ENCODE peak calls at places on chromosome 20, in five cellular contexts. V is fibroblast of the aortic adventitia, Q is AG10803, F is fibroblast of lung, R is HFF-Myc. Z is an unnamed sample.

GRCh38 chr20:36893801-36894200 is 17.9 kb downstream of the TLDC2 start:
- DNase-seq in F (no peak), V (no peak), R (no peak), Q (no peak), Z (no peak)

GRCh38 chr20:21147593-21147992 is 21.7 kb downstream of the KIZ start:
- DNase-seq in R (no peak), F (no peak), Q (peak; percentile 38), V (no peak), Z (no peak)

GRCh38 chr20:52434041-52434425 is 242.5 kb upstream of the ZFP64 start:
- DNase-seq in Q (peak; percentile 29), R (no peak), F (no peak), V (no peak), Z (no peak)

GRCh38 chr20:41413169-41413568 is 46.6 kb upstream of the EMILIN3 start:
- DNase-seq in V (no peak), R (no peak), Q (no peak), F (no peak), Z (no peak)

GRCh38 chr20:48148020-48148419 is 362.7 kb upstream of the SULF2 start:
- DNase-seq in Q (no peak), F (no peak), R (no peak), V (no peak), Z (no peak)

GRCh38 chr20:51373713-51374481 is 168.6 kb downstream of the NFATC2 start:
- DNase-seq in F (peak; percentile 43), R (no peak), Q (no peak), V (peak; percentile 48), Z (no peak)

GRCh38 chr20:38290829-38291581 is 13.0 kb upstream of the BPI start:
- DNase-seq in Q (peak; percentile 66), V (peak; percentile 60), F (peak; percentile 83), R (no peak), Z (no peak)

GRCh38 chr20:35318502-35319157 is 26.4 kb upstream of the FAM83C start:
- DNase-seq in R (peak; percentile 79), V (peak; percentile 73), F (peak; percentile 93), Q (peak; percentile 66), Z (no peak)

GRCh38 chr20:45308078-45308778 is at the start of gene MATN4:
- DNase-seq in R (no peak), F (no peak), Q (no peak), V (no peak), Z (no peak)

GRCh38 chr20:57999465-58000111 is 228.9 kb downstream of the ANKRD60 start:
- DNase-seq in F (no peak), V (no peak), Q (no peak), R (no peak), Z (no peak)

GRCh38 chr20:59082981-59083380 is 40.4 kb upstream of the PRELID3B start:
- DNase-seq in Q (peak; percentile 59), F (peak; percentile 79), R (peak; percentile 2), V (peak; percentile 28), Z (no peak)

GRCh38 chr20:58682656-58683055 is 9.9 kb upstream of the NPEPL1 start:
- DNase-seq in F (peak; percentile 81), V (no peak), Q (peak; percentile 43), R (no peak), Z (no peak)

GRCh38 chr20:21557246-21557982 is 43.5 kb upstream of the NKX2-2 start:
- DNase-seq in V (no peak), R (no peak), F (no peak), Q (no peak), Z (no peak)

GRCh38 chr20:56382696-56383095 is 9.3 kb downstream of the AURKA start:
- DNase-seq in F (no peak), Q (no peak), R (no peak), V (no peak), Z (no peak)

GRCh38 chr20:60403105-60403741 is 445.0 kb downstream of the CDH26 start:
- DNase-seq in Q (no peak), R (no peak), V (no peak), F (peak; percentile 22), Z (no peak)

GRCh38 chr20:46568570-46569129 is 18.2 kb upstream of the OCSTAMP start:
- DNase-seq in Q (peak; percentile 63), F (peak; percentile 53), V (peak; percentile 60), R (peak; percentile 24), Z (peak; percentile 16)

GRCh38 chr20:64230461-64231145 is 24.9 kb upstream of the PCMTD2 start:
- DNase-seq in F (no peak), Q (no peak), R (no peak), V (no peak), Z (no peak)

GRCh38 chr20:60100780-60101179 is 142.6 kb downstream of the CDH26 start:
- DNase-seq in Q (no peak), F (no peak), R (no peak), V (no peak), Z (no peak)

GRCh38 chr20:58241766-58242465 is 13.5 kb upstream of the ANKRD60 start:
- DNase-seq in V (no peak), R (no peak), F (no peak), Q (no peak), Z (no peak)

GRCh38 chr20:20992274-20992673 is 113.9 kb downstream of the LINC00237 start:
- DNase-seq in Q (no peak), F (no peak), R (no peak), V (no peak), Z (no peak)

GRCh38 chr20:61310954-61311353 is 58.9 kb downstream of the CDH4 start:
- DNase-seq in F (no peak), R (no peak), Q (no peak), V (no peak), Z (no peak)

GRCh38 chr20:47843886-47844567 is 58.7 kb upstream of the SULF2 start:
- DNase-seq in V (no peak), F (no peak), R (no peak), Q (no peak), Z (no peak)

DNA sequence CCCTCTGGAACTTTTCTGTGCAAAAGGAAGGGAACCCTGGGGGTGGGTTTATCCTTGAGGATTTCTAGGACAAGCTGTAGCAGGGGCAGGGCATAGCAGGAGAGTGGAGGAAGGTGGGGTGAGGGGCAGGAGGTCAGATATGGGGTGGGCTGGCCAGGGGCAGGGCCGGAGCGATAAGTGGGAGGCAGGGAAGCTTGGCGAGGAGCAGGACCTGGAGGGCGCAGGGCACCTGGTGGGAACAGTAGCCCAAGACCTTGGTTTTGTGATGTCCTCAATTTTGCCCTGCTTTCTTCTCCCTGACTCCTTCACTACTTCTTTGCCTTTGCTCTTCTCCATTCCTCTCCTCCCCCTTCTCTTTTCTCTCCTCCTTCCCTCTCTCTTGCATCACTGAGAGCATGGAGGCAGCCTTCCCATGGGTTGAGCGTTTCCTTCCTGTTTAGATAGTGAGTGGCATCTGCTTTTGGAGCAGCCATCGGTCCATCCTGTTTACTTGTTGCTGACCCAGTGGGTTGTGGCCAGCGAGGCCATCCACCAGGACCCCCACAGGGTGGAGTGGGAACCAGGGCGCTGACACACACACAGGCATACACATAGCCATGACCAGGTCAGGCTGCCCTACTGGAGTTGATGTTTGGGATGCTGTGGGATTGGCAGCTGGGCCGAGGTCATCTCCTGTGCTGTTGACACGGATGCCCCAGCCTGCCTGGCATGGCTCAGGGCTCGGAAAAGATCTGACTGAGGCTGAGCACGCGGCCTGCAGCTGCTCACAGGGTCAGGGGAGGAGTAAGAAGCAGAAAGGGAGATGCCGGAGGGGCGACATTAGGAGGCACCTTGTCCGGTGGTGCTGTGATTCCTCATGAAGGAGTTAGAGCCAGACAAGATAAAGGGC is 121.0 kb upstream of the RNF24 start:
- DNase-seq in V (no peak), F (no peak), Q (peak; percentile 17), R (no peak), Z (no peak)
- TF ChIP-seq CTCF in V (no peak), F (no peak), Q (no peak), R (no peak), Z (no peak)

GRCh38 chr20:24403410-24403809 is 66.0 kb upstream of the SYNDIG1 start:
- DNase-seq in F (peak; percentile 2), Q (no peak), V (peak; percentile 36), R (no peak), Z (no peak)

GRCh38 chr20:24405810-24406209 is 63.6 kb upstream of the SYNDIG1 start:
- DNase-seq in F (peak; percentile 41), R (no peak), V (no peak), Q (no peak), Z (no peak)

GRCh38 chr20:24406251-24406650 is 63.2 kb upstream of the SYNDIG1 start:
- DNase-seq in V (no peak), Q (no peak), R (no peak), F (no peak), Z (no peak)

GRCh38 chr20:24411003-24411402 is 58.4 kb upstream of the SYNDIG1 start:
- DNase-seq in F (no peak), R (no peak), V (no peak), Q (no peak), Z (no peak)

DNA sequence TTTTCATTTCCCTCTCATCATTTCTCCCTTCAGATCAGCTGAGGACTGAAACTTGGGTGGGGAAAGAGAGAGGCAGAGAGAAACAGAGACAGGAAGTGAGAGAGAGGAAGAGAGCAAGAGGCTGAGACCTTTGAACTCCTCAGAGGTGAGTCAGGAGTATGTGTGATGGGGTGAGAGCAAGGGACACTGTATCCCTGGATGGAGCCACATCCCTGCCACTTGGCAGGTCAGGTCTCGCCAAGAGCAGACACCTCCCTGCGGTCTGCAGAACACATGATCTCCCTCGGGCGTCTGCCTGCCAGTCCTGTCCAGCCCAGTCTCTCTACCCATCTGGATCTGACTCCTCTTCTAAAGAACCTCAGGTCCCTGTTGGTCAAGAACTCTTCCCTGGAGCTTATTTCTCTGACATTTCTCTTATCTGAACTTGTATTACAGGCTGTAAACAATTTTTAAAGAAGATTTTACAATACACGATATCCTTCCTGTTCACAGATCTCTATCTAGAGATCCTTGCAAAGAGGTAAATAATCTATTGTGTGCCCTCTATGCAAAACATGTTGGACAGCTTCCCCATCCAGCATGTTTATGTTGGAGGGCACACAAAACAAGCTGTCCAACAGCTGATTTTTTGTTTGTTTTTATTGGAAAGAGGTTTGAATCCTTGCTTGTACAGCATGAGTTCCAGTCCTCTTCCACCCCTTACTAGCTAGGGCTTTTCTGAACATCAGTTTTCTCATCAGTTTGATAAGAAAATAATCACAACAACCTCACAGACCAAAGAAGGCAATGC is 62.5 kb upstream of the SYNDIG1 start:
- DNase-seq in Q (no peak), V (peak; percentile 52), F (peak; percentile 7), R (no peak), Z (no peak)
- TF ChIP-seq CTCF in Q (no peak), V (no peak), F (no peak), R (no peak), Z (no peak)

DNA sequence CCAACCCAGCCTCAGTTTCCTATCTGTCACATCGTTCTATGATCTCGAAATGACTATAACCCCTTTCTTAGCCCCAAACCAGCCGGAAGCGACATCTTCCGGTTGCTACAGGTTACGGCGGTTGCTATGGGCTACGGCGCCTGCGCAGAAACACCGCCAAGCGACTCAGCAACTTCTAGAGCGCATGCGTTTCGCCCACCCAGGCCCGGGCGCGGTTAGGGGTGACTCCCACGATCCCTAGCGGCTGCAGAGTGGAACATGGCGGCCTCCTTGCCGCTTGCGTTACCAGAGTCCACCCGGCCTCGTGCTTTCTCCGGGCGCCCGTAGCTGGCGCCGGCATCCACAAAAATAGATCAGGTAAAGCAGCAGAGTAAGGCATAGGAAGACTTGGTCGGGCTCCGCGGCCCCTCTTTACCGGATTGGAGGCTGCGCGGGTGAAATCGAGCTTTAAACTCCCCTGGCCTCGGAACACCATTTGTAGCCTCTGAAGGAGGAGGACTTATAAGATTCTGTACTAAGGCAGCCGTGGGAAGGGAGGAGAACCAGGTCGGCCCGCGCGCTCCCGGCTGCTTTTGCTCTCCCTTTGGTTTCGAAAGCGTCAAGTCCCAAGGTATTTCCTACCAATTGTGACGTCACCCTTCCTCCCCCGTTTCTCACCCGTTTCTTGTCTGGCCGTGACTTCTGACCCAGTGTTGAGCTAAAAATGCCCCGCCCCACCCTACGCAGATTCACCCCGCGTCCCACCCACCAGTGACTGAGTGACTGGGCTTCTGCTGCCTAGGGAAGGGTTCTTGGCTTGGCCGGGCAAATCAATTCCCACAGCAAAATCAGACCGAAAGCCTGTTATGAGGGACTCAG is 3.5 kb downstream of the SDCBP2 start:
- DNase-seq in F (peak; percentile 94), R (peak; percentile 86), Q (peak; percentile 97), V (peak; percentile 97), Z (peak; percentile 94)
- TF ChIP-seq CTCF in F (no peak), R (no peak), Q (peak; percentile 15), V (no peak), Z (no peak)

GRCh38 chr20:17885544-17885943 is 83.0 kb downstream of the SNX5 start:
- DNase-seq in Q (no peak), F (no peak), R (no peak), V (no peak), Z (no peak)
- TF ChIP-seq CTCF in Q (no peak), F (no peak), R (no peak), V (no peak), Z (no peak)

Z was measured in AG09319.